ENCODE peak calls at places on chromosomes 1 and 21, in six cellular contexts. E, O, V, T, I and L are unnamed samples.

GRCh38 chr1:207518608-207519239 is 22.8 kb downstream of the CR1 start:
- DNase-seq in E (no peak), O (no peak), V (no peak), T (peak; percentile 52), I (no peak), L (no peak)

GRCh38 chr1:192559115-192560006 is 16.2 kb upstream of the RGS1 start:
- DNase-seq in E (no peak), O (no peak), V (no peak), T (no peak), I (no peak), L (no peak)

GRCh38 chr21:44867464-44867863 is 6.0 kb downstream of the PTTG1IP start:
- DNase-seq in E (no peak), O (no peak), V (no peak), T (no peak), I (no peak), L (no peak)

GRCh38 chr1:70353641-70354331 is 736 bp downstream of the ANKRD13C start:
- DNase-seq in E (no peak), O (peak; percentile 13), V (peak; percentile 18), T (peak; percentile 26), I (no peak), L (no peak)

GRCh38 chr1:35434703-35435102 is 122.5 kb downstream of the KIAA0319L start:
- DNase-seq in E (no peak), O (no peak), V (no peak), T (no peak), I (no peak), L (no peak)

GRCh38 chr1:11151134-11151533 is 38.0 kb upstream of the ANGPTL7 start:
- DNase-seq in E (no peak), O (no peak), V (no peak), T (no peak), I (no peak), L (no peak)

GRCh38 chr21:38671716-38672115 is 134.0 kb upstream of the ETS2 start:
- DNase-seq in E (no peak), O (no peak), V (no peak), T (no peak), I (no peak), L (no peak)

GRCh38 chr1:29180497-29181412 is 945 bp downstream of the SRSF4 start:
- DNase-seq in E (no peak), O (no peak), V (no peak), T (peak; percentile 55), I (no peak), L (no peak)

GRCh38 chr1:24209097-24209496 is 22.0 kb upstream of the IFNLR1 start:
- DNase-seq in E (no peak), O (no peak), V (no peak), T (no peak), I (no peak), L (no peak)

GRCh38 chr21:32246571-32246970 is 32.3 kb downstream of the MIS18A start:
- DNase-seq in E (no peak), O (no peak), V (no peak), T (no peak), I (no peak), L (no peak)

GRCh38 chr1:152543808-152544207 is 22.8 kb downstream of the LCE3E start:
- DNase-seq in E (no peak), O (no peak), V (no peak), T (peak; percentile 33), I (no peak), L (no peak)

GRCh38 chr21:38596264-38597042 is 98.2 kb upstream of the ERG start:
- DNase-seq in E (no peak), O (no peak), V (peak; percentile 12), T (no peak), I (no peak), L (no peak)

GRCh38 chr1:215045647-215046308 is 36.8 kb upstream of the KCNK2 start:
- DNase-seq in E (no peak), O (no peak), V (no peak), T (no peak), I (no peak), L (no peak)

GRCh38 chr1:73635021-73635420 is 563.0 kb downstream of the LRRIQ3 start:
- DNase-seq in E (no peak), O (no peak), V (no peak), T (no peak), I (no peak), L (no peak)

GRCh38 chr1:81371864-81372263 is 428.9 kb upstream of the ADGRL2 start:
- DNase-seq in E (no peak), O (no peak), V (no peak), T (no peak), I (no peak), L (no peak)

GRCh38 chr21:22083899-22084298 is 1085.7 kb downstream of the NCAM2 start:
- DNase-seq in E (no peak), O (no peak), V (no peak), T (no peak), I (no peak), L (no peak)

GRCh38 chr1:91897016-91897415 is 11.1 kb upstream of the TGFBR3 start:
- DNase-seq in E (no peak), O (no peak), V (no peak), T (no peak), I (no peak), L (no peak)

GRCh38 chr21:41564871-41565281 is 56.9 kb upstream of the TMPRSS2 start:
- DNase-seq in E (no peak), O (no peak), V (peak; percentile 7), T (no peak), I (no peak), L (no peak)

GRCh38 chr1:208332774-208333126 is 88.6 kb upstream of the PLXNA2 start:
- DNase-seq in E (no peak), O (no peak), V (no peak), T (no peak), I (no peak), L (no peak)

GRCh38 chr1:26094677-26095383 is 16.8 kb upstream of the PDIK1L start:
- DNase-seq in E (peak; percentile 76), O (no peak), V (no peak), T (peak; percentile 82), I (peak; percentile 61), L (no peak)
- TF ChIP-seq CTCF in E (no peak), O (no peak), V (no peak), T (peak; percentile 47), I (no peak), L (no peak)

GRCh38 chr1:47646676-47647075 is 208.8 kb downstream of the FOXD2 start:
- DNase-seq in E (no peak), O (no peak), V (no peak), T (no peak), I (no peak), L (no peak)

GRCh38 chr1:47647327-47647845 is 209.5 kb downstream of the FOXD2 start:
- DNase-seq in E (no peak), O (no peak), V (no peak), T (no peak), I (no peak), L (no peak)

GRCh38 chr1:47650606-47651005 is 212.8 kb downstream of the FOXD2 start:
- DNase-seq in E (no peak), O (no peak), V (no peak), T (no peak), I (no peak), L (no peak)

GRCh38 chr1:47651311-47652089 is 213.7 kb downstream of the FOXD2 start:
- DNase-seq in E (no peak), O (no peak), V (no peak), T (no peak), I (no peak), L (no peak)

GRCh38 chr1:47650205-47650604 is 212.4 kb downstream of the FOXD2 start:
- DNase-seq in E (no peak), O (no peak), V (no peak), T (no peak), I (no peak), L (no peak)
- TF ChIP-seq GABPA in E (no peak), O (no peak), V (no peak), T (no peak), I (no peak), L (no peak)

GRCh38 chr1:40738831-40739230 is 44.8 kb upstream of the KCNQ4 start:
- DNase-seq in E (no peak), O (no peak), V (no peak), T (no peak), I (no peak), L (no peak)

GRCh38 chr1:40739455-40740008 is 44.1 kb upstream of the KCNQ4 start:
- DNase-seq in E (no peak), O (no peak), V (no peak), T (no peak), I (no peak), L (no peak)

GRCh38 chr1:40735234-40735633 is 43.7 kb downstream of the NFYC start:
- DNase-seq in E (no peak), O (no peak), V (no peak), T (peak; percentile 35), I (no peak), L (no peak)

GRCh38 chr1:40732756-40733301 is 41.3 kb downstream of the NFYC start:
- DNase-seq in E (no peak), O (no peak), V (no peak), T (no peak), I (no peak), L (no peak)

DNA sequence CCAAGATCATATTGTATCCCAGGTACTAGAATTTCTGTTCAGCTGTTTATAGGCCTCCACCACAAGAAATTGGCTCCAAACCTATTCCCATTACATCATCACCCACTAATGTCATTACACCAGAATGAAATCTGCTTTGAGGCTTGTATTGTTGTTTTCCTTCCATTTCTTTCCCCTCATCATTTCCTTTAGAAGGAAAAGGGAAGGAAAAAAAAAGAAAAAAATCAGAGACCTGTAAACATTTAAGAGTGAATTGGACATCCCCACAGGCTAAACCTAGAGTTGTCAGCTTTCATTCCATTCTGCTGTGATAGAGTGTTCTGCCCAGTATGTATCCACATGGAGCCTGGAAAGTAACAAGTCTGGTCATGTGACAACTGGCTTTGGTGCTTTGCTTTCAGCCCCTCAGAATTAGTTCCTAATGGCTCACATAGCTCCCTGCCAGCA is 44.6 kb downstream of the NFYC start:
- DNase-seq in E (no peak), O (no peak), V (no peak), T (no peak), I (peak; percentile 45), L (no peak)
- H3K27ac ChIP-seq in E (no peak overlapping the region), O (no peak overlapping the region), V (no peak overlapping the region), T (no peak overlapping the region), I (peak overlapping the region; percentile 50), L (no peak overlapping the region)

GRCh38 chr1:55474168-55474786 is 259.1 kb upstream of the USP24 start:
- DNase-seq in E (no peak), O (no peak), V (no peak), T (peak; percentile 78), I (no peak), L (peak; percentile 30)

GRCh38 chr1:55476445-55477015 is 261.4 kb upstream of the USP24 start:
- DNase-seq in E (no peak), O (no peak), V (no peak), T (no peak), I (peak; percentile 27), L (no peak)

GRCh38 chr1:55468438-55468837 is 253.3 kb upstream of the USP24 start:
- DNase-seq in E (no peak), O (no peak), V (no peak), T (peak; percentile 7), I (peak; percentile 31), L (no peak)

GRCh38 chr1:55472115-55472514 is 257.0 kb upstream of the USP24 start:
- DNase-seq in E (no peak), O (no peak), V (no peak), T (no peak), I (no peak), L (no peak)

DNA sequence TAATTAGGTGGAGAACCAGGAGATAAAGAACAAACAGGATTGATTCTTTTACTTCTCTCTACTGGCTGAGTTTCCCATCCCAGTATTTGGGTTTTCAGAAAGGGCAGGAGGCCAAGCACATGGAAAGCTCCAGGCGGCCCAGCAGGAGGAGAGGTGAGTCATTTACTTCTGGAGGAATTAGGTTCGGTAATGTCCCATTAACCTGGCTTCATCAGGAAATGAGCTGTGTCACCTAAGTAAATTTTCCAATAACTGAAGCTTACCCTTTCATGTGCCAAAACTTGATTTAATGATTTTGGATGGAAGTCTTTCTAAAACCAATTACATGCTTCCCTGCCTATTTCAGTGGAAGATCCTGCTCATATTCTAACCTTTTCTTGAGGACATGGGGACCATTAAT is 257.6 kb upstream of the USP24 start:
- DNase-seq in E (no peak), O (no peak), V (no peak), T (peak; percentile 21), I (no peak), L (no peak)
- TF ChIP-seq CTCF in E (no peak), O (no peak), V (no peak), T (no peak), I (no peak), L (no peak)